ENCODE peak calls at places on chromosomes 11 and 22, in eight cellular contexts. D is body of pancreas, J is PC-3, Z is GM12878, L is prostate gland, F is fibroblast of lung, U is spleen, X is cardiac fibroblast. C is an unnamed sample.
A peak's percentile ranks its signal among the peaks of the same experiment; 100 is the strongest.

GRCh38 chr11:65500262-65501004 is 1.6 kb downstream of the MALAT1 start:
- DNase-seq in X (peak; percentile 80), D (peak; percentile 59), F (peak; percentile 41), J (peak; percentile 50), L (no peak), U (no peak), Z (no peak), C (peak; percentile 63)

GRCh38 chr11:119368121-119369034 is 13.1 kb downstream of the USP2 start:
- DNase-seq in J (peak; percentile 46), D (peak; percentile 73), L (no peak), Z (no peak), U (peak; percentile 54), F (peak; percentile 23), X (peak; percentile 39), C (peak; percentile 93)

GRCh38 chr11:12893787-12894672 is 115.1 kb upstream of the RASSF10 start:
- DNase-seq in L (peak; percentile 44), Z (no peak), U (no peak), J (peak; percentile 67), F (peak; percentile 75), D (peak; percentile 84), X (peak; percentile 75), C (peak; percentile 55)

GRCh38 chr11:36945384-36945783 is 347.3 kb upstream of the RAG2 start:
- DNase-seq in F (no peak), L (no peak), X (peak; percentile 13), U (no peak), Z (no peak), D (no peak), J (peak; percentile 16), C (peak; percentile 13)

GRCh38 chr11:46234261-46234660 is 43.2 kb upstream of the CREB3L1 start:
- DNase-seq in D (no peak), Z (no peak), F (no peak), L (no peak), J (no peak), X (no peak), U (no peak), C (no peak)

GRCh38 chr11:13837286-13837685 is 125.2 kb upstream of the SPON1 start:
- DNase-seq in Z (no peak), D (no peak), F (peak; percentile 76), U (no peak), L (peak; percentile 19), J (peak; percentile 94), X (no peak), C (peak; percentile 81)

GRCh38 chr11:83070044-83070877 is 1.4 kb downstream of the RAB30 start:
- DNase-seq in F (peak; percentile 85), J (peak; percentile 84), X (peak; percentile 80), U (no peak), D (no peak), Z (no peak), L (no peak), C (peak; percentile 62)

GRCh38 chr11:63802637-63803414 is 10.4 kb upstream of the SPINDOC start:
- DNase-seq in X (peak; percentile 62), D (no peak), Z (no peak), U (peak; percentile 29), L (no peak), F (peak; percentile 30), J (peak; percentile 90), C (peak; percentile 90)

GRCh38 chr11:92489831-92490399 is 265.3 kb downstream of the FAT3 start:
- DNase-seq in L (no peak), J (no peak), Z (no peak), X (no peak), F (no peak), U (no peak), D (no peak), C (no peak)

GRCh38 chr11:73931039-73931645 is 19.7 kb upstream of the DNAJB13 start:
- DNase-seq in F (peak; percentile 77), X (peak; percentile 89), D (no peak), U (no peak), J (peak; percentile 85), Z (no peak), L (no peak), C (peak; percentile 70)

GRCh38 chr11:127345819-127346459 is 345.4 kb upstream of the KIRREL3 start:
- DNase-seq in J (peak; percentile 64), U (no peak), Z (no peak), L (peak; percentile 6), D (peak; percentile 41), X (peak; percentile 27), F (peak; percentile 10), C (peak; percentile 58)

GRCh38 chr11:68998390-68998911 is 14.6 kb downstream of the MRGPRF start:
- DNase-seq in J (peak; percentile 25), Z (no peak), F (peak; percentile 21), U (peak; percentile 54), L (no peak), X (peak; percentile 56), D (no peak), C (peak; percentile 15)

GRCh38 chr11:103803062-103803461 is 233.4 kb upstream of the DDI1 start:
- DNase-seq in J (no peak), L (no peak), F (peak; percentile 80), D (no peak), U (no peak), Z (no peak), X (peak; percentile 86), C (no peak)

GRCh38 chr11:112509300-112509699 is 248.6 kb upstream of the PLET1 start:
- DNase-seq in U (no peak), X (no peak), Z (no peak), F (no peak), J (no peak), L (no peak), D (no peak), C (no peak)

GRCh38 chr11:17924713-17925112 is 88.1 kb downstream of the SERGEF start:
- DNase-seq in F (no peak), U (no peak), Z (no peak), X (no peak), D (no peak), J (no peak), L (no peak), C (no peak)

GRCh38 chr11:65355776-65356393 is 1.3 kb downstream of the TIGD3 start:
- DNase-seq in D (no peak), Z (no peak), L (peak; percentile 31), F (no peak), X (peak; percentile 50), J (no peak), U (peak; percentile 83), C (no peak)

GRCh38 chr11:113552271-113552670 is 77.1 kb upstream of the DRD2 start:
- DNase-seq in J (no peak), L (no peak), F (no peak), U (no peak), D (no peak), Z (no peak), X (no peak), C (no peak)

GRCh38 chr22:41180926-41181325 is 24.2 kb upstream of the L3MBTL2 start:
- DNase-seq in L (no peak), F (no peak), U (no peak), Z (no peak), J (no peak), D (no peak), X (no peak), C (no peak)

DNA sequence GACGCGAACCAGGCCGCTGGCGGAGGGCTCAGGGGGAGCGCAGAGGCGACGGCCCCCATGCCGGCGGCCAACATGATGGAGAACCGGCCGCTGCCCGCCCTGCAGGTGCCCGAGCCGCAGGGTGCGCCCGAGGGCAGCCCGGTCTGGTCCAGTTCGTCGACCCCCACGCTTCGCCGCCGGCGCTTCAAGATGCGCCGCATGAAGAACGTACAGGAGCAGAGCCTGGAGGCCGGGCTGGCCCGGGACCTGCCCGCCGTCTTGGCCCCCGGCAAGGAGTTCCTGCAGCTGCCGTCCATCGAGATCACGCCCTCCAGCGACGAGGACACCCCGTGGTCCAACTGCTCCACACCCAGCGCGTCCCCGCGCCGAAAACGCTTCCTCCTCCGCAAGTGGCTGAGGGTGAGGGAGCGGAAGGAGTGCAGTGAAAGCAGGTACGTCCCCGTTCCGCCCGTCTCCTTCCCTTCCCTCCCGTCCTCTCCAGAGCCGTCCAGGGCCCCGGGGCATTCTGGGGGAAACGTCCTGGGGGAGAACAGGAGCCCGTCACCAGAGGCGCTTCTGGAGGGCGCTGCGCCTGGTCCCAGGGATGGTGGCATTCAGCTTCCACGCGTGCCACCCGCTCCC is 777 bp downstream of the GRAMD1B start:
- DNase-seq in J (peak; percentile 72), Z (no peak), U (peak; percentile 95), D (peak; percentile 19), X (peak; percentile 49), F (peak; percentile 47), L (peak; percentile 19), C (no peak)
- TF ChIP-seq CTCF in J (no peak), Z (peak; percentile 7), U (no peak), D (no peak), X (no peak), F (no peak), L (no peak), C (no peak)

DNA sequence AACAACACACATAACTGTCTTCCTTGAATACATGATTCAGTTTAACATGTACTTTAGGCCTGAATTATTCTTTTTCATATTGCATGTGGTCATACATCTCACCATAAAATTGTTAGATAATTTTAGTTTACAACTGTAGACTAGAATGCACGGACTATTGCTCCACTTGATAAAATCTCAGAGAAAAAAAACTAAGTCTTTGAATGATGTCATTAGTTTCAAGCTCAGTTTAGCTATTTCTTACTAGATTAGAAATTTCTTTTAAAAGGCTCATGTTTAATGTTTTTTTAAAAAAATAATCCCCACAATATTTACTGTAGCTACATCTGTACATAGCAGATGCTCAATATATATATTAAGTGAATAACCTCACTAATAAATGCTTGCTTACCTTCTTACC is 5.1 kb downstream of the RSF1 start:
- DNase-seq in J (no peak), Z (no peak), L (no peak), D (no peak), X (no peak), U (no peak), F (no peak), C (no peak)
- TF ChIP-seq CTCF in J (no peak), Z (no peak), L (no peak), D (no peak), X (no peak), U (no peak), F (no peak), C (no peak)

DNA sequence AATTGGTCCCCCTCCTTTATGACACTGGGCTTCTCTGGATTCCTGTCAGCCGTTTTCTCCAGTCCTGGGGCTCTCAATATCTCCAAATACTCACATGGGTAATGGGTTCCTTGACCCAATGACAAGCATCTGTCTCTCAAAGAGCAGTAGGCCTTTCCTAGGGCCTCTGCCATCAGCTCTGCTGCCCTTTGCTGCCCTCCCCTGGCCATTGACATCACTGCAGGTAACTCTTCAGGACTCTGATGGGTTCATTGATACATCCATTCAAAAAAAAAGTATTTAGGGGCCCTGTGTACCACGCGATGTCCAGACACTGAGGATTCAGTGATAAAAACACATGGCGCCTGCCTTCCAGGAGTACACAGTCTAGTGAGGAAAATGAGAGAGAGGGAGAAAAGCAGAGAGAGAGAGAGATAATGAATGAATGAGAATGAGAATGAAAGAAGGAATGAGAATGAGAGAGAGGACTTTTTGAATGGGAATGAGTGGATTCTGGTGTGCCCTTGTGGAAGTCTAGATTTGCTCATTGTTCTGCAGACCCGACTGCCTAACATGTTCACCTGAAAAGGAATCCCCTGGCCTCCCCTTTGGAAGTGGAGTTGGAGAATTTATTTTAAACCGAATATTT is 42.6 kb upstream of the OLFML1 start:
- DNase-seq in J (peak; percentile 81), D (peak; percentile 72), Z (peak; percentile 30), U (peak; percentile 87), F (peak; percentile 9), X (peak; percentile 51), L (peak; percentile 45), C (peak; percentile 70)
- TF ChIP-seq CTCF in J (peak; percentile 92), D (peak; percentile 81), Z (peak; percentile 90), U (peak; percentile 78), F (peak; percentile 89), X (peak; percentile 93), L (peak; percentile 42), C (peak; percentile 86)

DNA sequence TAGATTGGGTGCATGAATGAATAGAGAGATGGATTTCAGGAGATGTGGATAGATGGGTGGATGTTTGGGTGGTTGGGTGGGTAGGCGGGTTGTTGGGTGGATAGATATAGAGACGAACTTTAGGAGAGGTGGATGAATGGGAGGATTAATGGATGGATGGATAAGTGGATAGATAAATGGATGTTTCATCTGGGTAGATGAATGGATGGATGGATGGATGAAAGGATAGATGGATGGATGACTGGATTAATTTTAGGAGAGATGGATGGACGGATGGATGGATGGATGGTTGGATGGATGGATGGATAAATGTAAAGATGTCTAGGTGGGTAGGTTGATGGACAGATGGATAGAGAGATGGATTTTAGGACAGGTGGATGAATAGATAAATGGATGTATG is 511.3 kb downstream of the MIAT start:
- DNase-seq in Z (no peak), D (no peak), J (no peak), F (no peak), U (no peak), L (no peak), X (no peak), C (no peak)
- TF ChIP-seq CTCF in Z (no peak), D (no peak), J (no peak), F (no peak), U (no peak), L (no peak), X (no peak), C (no peak)

C was measured in MCF 10A.